ENCODE peak calls at places on chromosomes 7 and 10, in six cellular contexts. B is HepG2, W is SK-N-SH, N is GM12878, S is HCT116, H is K562. I is an unnamed sample.

GRCh38 chr7:77738871-77739270 is 42.6 kb downstream of the RSBN1L start:
- DNase-seq in B (no peak), W (no peak), N (no peak), S (no peak), H (no peak), I (no peak)

GRCh38 chr7:87875151-87876039 is 765 bp downstream of the SLC25A40 start:
- DNase-seq in B (peak), W (peak), N (no peak), S (no peak), H (peak), I (no peak)

GRCh38 chr10:24223953-24224352 is 15.0 kb downstream of the KIAA1217 start:
- DNase-seq in B (no peak), W (no peak), N (no peak), S (no peak), H (no peak), I (no peak)

GRCh38 chr7:431658-432111 is 88.0 kb downstream of the PDGFA start:
- DNase-seq in B (no peak), W (no peak), N (no peak), S (no peak), H (no peak), I (no peak)

GRCh38 chr10:33489606-33490176 is 155.2 kb upstream of the NRP1 start:
- DNase-seq in B (no peak), W (no peak), N (no peak), S (no peak), H (no peak), I (no peak)

GRCh38 chr7:151440799-151441443 is 980 bp upstream of the CRYGN start:
- DNase-seq in B (no peak), W (no peak), N (no peak), S (no peak), H (no peak), I (no peak)

GRCh38 chr7:71220210-71220695 is 88.3 kb downstream of the GALNT17 start:
- DNase-seq in B (no peak), W (no peak), N (no peak), S (no peak), H (no peak), I (no peak)

GRCh38 chr10:31146496-31147219 is 115.0 kb upstream of the ZNF438 start:
- DNase-seq in B (no peak), W (no peak), N (no peak), S (peak), H (no peak), I (no peak)

GRCh38 chr10:51001587-51001986 is 72.7 kb upstream of the PRKG1 start:
- DNase-seq in B (no peak), W (peak), N (no peak), S (no peak), H (no peak), I (no peak)

GRCh38 chr7:156881676-156882075 is 11.3 kb downstream of the LMBR1 start:
- DNase-seq in B (no peak), W (no peak), N (no peak), S (no peak), H (no peak), I (no peak)

GRCh38 chr7:151927011-151927410 is 29.2 kb upstream of the GALNTL5 start:
- DNase-seq in B (no peak), W (no peak), N (no peak), S (no peak), H (no peak), I (no peak)

GRCh38 chr7:117715784-117716445 is 157.3 kb downstream of the CTTNBP2 start:
- DNase-seq in B (peak), W (peak), N (no peak), S (peak), H (no peak), I (no peak)

GRCh38 chr10:84563355-84563754 is 235.0 kb downstream of the CCSER2 start:
- DNase-seq in B (no peak), W (no peak), N (peak), S (no peak), H (no peak), I (no peak)
- TF ChIP-seq YY1 in B (no peak), W (no peak), N (no peak), S (no peak), H (no peak), I (no peak)

DNA sequence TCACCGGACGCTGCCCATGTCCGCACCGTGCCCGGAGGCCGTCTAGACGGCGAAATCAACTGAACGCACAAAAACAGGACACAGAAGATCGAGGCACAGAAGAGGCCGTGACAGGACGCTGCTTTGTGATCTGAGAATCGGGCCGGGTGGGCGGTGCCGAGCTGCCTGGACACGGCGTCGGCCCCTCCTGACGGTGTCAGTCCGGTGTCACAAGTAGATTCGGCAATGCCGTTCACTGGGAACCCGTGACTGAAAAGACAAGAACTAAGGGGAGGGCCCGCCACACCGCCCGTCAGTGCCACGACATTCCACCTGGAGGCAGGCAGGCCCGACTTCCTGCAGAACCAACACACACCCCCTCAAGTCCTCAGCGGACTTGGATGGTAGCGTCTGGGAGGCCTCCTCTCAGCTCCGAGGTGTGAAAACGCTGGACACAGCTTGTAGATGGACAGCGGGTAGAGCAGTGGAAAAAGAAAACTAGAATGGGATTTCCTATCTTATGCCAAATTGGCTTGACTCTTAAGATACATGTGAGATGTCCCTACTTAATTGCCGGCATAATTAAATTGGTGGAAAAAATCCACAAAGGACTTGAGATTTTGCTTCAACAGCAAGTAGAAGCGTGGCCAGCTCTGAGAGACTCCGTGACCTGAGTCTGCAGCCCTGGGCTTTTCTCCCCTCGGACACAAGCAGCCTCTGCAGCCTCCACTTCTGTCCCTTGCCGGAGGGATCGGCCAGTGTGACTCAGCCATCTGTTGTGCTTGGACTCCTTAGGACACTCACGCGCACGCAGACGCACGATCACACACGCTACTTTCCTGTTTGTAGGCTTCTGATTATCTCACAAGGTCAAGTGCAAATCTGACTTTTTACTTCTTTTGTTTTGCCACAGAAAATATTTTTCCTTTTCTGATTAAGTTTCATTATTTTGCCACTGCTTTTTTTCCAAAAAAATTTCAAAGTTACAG is 269.0 kb downstream of the DIP2C start:
- DNase-seq in B (no peak), W (no peak), N (no peak), S (no peak), H (no peak), I (no peak)
- TF ChIP-seq POLR2AphosphoS5 in B (no peak), W (no peak), N (no peak), S (no peak), H (no peak), I (no peak)

GRCh38 chr7:22005151-22005550 is 59.5 kb upstream of the CDCA7L start:
- DNase-seq in B (no peak), W (no peak), N (no peak), S (no peak), H (no peak), I (no peak)
- TF ChIP-seq YY1 in B (no peak), W (no peak), N (no peak), S (no peak), H (no peak), I (no peak)

DNA sequence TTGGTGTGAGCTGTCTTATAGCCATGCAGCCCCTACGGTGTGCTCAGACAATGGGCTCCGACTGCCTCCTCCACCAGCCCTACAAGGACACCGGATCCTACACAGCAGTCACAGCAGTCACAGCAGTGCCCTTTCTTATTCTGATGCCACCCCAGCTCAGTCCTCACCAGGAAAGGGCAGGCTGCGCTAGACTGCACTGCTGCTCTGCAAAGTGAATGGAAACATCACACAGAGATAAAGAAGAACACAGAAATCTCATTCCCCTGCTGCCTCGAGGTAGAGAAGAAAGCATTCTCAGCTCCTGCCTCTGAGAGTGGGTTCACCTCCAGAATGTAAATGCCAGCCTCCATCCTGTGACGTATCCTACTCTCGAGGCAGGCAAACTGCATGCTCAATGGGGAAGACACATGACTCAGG is 241.6 kb upstream of the KMT2E start:
- DNase-seq in B (no peak), W (peak), N (no peak), S (no peak), H (no peak), I (peak)
- TF ChIP-seq POLR2AphosphoS5 in B (no peak), W (no peak), N (no peak), S (no peak), H (no peak), I (no peak)

DNA sequence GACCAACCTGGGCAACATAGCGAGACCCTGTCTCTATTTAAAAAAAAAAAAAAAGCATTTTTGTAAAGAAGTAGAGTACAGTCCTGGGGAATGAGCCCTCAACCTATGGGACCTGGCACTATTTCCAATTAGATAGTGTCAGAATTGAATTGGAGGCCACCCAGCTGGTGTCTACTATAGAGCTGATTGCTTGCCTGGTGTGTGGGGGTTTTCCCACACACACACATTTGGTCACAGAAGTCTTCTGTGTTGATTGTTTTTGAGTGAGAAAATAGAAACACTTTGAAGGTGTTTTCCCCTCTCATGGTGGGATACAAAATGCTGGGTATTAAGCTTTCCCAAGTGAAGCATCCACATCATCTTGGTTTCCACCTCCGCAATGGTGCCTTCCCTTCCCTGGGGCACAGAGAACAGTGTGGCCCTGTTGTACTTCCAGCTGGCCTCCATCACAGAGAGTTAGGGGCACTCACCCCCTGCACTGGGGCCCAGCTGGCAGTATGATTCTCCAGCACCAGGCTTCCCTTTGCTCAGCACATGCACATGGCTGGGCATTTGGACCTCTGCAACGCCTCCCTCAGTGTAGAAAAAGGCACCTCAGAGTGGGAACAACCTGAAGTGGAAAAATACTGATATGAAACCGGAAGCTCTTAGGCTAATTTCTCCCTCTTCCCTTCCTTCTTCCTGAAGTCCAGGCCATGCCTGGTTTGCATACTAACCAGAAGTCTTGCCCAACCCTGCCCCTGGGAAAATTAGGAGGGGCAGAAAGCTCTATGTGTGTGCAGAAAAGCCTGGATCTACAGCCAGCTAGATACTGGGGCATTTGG is 10.7 kb upstream of the NFKB2 start:
- DNase-seq in B (peak), W (no peak), N (no peak), S (no peak), H (no peak), I (no peak)
- TF ChIP-seq YY1 in B (no peak), W (no peak), N (no peak), S (no peak), H (no peak), I (no peak)

DNA sequence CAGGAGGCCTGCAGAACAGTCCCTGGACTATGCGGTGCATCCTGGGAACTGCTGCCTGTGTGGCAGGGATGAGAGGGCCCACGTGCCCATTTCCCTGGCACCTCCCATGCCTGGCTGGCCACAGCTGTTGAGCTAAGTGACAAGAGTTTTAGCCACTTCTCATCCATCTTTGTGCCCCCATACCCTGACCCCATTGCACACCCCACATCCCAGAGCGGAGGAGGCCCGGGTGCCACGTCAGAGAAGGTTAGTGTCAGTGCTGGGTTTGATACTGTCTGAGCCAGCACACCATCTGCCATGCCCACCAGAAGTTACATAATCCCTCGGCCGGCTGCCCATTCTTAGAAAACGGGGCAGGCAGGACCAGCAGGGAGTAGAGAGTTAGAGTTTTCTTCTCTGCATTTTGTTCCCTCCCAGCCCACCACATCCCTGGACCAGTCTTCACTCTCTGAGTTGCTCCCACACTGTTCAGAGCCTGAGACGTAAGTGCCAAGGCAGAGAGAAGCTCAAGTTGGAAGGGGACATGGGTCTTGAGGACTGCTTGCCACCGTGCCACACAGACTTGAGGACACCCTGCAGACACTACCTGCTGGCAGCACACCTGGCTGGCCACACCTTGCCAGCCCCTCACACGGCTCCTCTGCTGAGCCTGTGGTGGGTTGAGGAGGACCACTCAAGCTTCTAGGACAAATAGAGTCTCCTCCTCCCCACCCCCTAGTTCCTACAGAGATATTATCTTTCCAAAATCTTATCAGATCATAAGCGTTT is 13.1 kb downstream of the UNC5B start:
- DNase-seq in B (no peak), W (no peak), N (no peak), S (no peak), H (no peak), I (no peak)
- TF ChIP-seq POLR2AphosphoS5 in B (no peak), W (no peak), N (no peak), S (no peak), H (no peak), I (no peak)

GRCh38 chr10:128476845-128477244 is 350.6 kb upstream of the MKI67 start:
- DNase-seq in B (no peak), W (no peak), N (no peak), S (no peak), H (no peak), I (no peak)
- TF ChIP-seq YY1 in B (no peak), W (no peak), N (no peak), S (no peak), H (no peak), I (no peak)

I was measured in H1.